ENCODE peak calls at places on chromosome 14, in four cellular contexts. U is GM12878, O is IMR-90, E is H1. K is an unnamed sample.

GRCh38 chr14:34049769-34050168 is 98.9 kb upstream of the EGLN3 start:
- DNase-seq in O (no peak), U (no peak), E (no peak), K (no peak)

GRCh38 chr14:34053666-34054065 is 102.8 kb upstream of the EGLN3 start:
- DNase-seq in U (no peak), E (no peak), O (no peak), K (no peak)

GRCh38 chr14:66038214-66038977 is 447.8 kb upstream of the CCDC196 start:
- DNase-seq in U (no peak), E (no peak), O (peak; percentile 0), K (no peak)

GRCh38 chr14:68233385-68233784 is 413.8 kb downstream of the RAD51B start:
- DNase-seq in E (no peak), O (no peak), U (no peak), K (no peak)

GRCh38 chr14:96095581-96096476 is 56.7 kb downstream of the C14orf132 start:
- DNase-seq in O (peak; percentile 92), E (no peak), U (no peak), K (no peak)

GRCh38 chr14:91392623-91393303 is 24.9 kb downstream of the CCDC88C start:
- DNase-seq in O (no peak), U (no peak), E (no peak), K (no peak)

GRCh38 chr14:73843296-73843695 is 8.3 kb upstream of the PTGR2 start:
- DNase-seq in O (no peak), E (no peak), U (no peak), K (no peak)

GRCh38 chr14:24032727-24033418 is 18.9 kb upstream of the CARMIL3 start:
- DNase-seq in E (no peak), O (peak; percentile 79), U (no peak), K (no peak)

GRCh38 chr14:91968280-91968679 is 20.8 kb upstream of the FBLN5 start:
- DNase-seq in O (no peak), E (no peak), U (no peak), K (no peak)

GRCh38 chr14:32635103-32635719 is 303.5 kb upstream of the NPAS3 start:
- DNase-seq in E (no peak), O (peak; percentile 57), U (no peak), K (no peak)

GRCh38 chr14:69928111-69928523 is 48.9 kb downstream of the SMOC1 start:
- DNase-seq in U (no peak), O (peak; percentile 89), E (no peak), K (no peak)

GRCh38 chr14:51539571-51540037 is 112.1 kb upstream of the FRMD6 start:
- DNase-seq in E (peak; percentile 51), O (peak; percentile 92), U (no peak), K (no peak)

GRCh38 chr14:52318057-52318456 is 3.9 kb downstream of the PTGER2 start:
- DNase-seq in O (no peak), U (no peak), E (no peak), K (no peak)

GRCh38 chr14:92659765-92660561 is 88.5 kb downstream of the LGMN start:
- DNase-seq in U (no peak), E (no peak), O (no peak), K (no peak)

GRCh38 chr14:83071888-83072501 is 1538.3 kb upstream of the SEL1L start:
- DNase-seq in U (peak; percentile 11), E (no peak), O (peak; percentile 19), K (no peak)

GRCh38 chr14:68364823-68365222 is 428.0 kb downstream of the ZFP36L1 start:
- DNase-seq in O (no peak), U (no peak), E (no peak), K (no peak)

GRCh38 chr14:44505588-44505987 is 1.5 kb downstream of the FSCB start:
- DNase-seq in O (no peak), E (no peak), U (no peak), K (no peak)

GRCh38 chr14:50758279-50758678 is 72.7 kb downstream of the NIN start:
- DNase-seq in U (no peak), E (no peak), O (no peak), K (no peak)

GRCh38 chr14:92103363-92103762 is 3.0 kb downstream of the ATXN3 start:
- DNase-seq in U (no peak), E (no peak), O (no peak), K (no peak)

GRCh38 chr14:65257405-65257804 is 155.1 kb upstream of the MAX start:
- DNase-seq in E (no peak), U (no peak), O (no peak), K (no peak)

GRCh38 chr14:70838076-70838475 is 28.8 kb upstream of the MAP3K9 start:
- DNase-seq in E (no peak), U (no peak), O (no peak), K (no peak)

GRCh38 chr14:43937001-43937400 is 570.1 kb downstream of the FSCB start:
- DNase-seq in E (no peak), O (no peak), U (no peak), K (no peak)

GRCh38 chr14:38206689-38207088 is 1.0 kb upstream of the SSTR1 start:
- DNase-seq in O (no peak), E (no peak), U (no peak), K (no peak)

GRCh38 chr14:54175298-54175942 is 218.8 kb upstream of the BMP4 start:
- DNase-seq in E (peak; percentile 23), U (peak; percentile 16), O (peak; percentile 73), K (peak; percentile 42)

GRCh38 chr14:54815016-54815415 is 87.6 kb downstream of the GCH1 start:
- DNase-seq in E (no peak), O (peak; percentile 20), U (no peak), K (no peak)

GRCh38 chr14:75572104-75572503 is 6.3 kb upstream of the FLVCR2 start:
- DNase-seq in U (no peak), E (no peak), O (no peak), K (no peak)

GRCh38 chr14:104319489-104320241 is 181.3 kb downstream of the KIF26A start:
- DNase-seq in U (no peak), E (no peak), O (no peak), K (no peak)
- TF ChIP-seq CHD1 in U (no peak), E (no peak), O (no peak), K (no peak)

GRCh38 chr14:102197317-102197850 is 57.7 kb downstream of the WDR20 start:
- DNase-seq in O (no peak), E (no peak), U (no peak), K (no peak)
- TF ChIP-seq CHD1 in O (no peak), E (no peak), U (no peak), K (no peak)

DNA sequence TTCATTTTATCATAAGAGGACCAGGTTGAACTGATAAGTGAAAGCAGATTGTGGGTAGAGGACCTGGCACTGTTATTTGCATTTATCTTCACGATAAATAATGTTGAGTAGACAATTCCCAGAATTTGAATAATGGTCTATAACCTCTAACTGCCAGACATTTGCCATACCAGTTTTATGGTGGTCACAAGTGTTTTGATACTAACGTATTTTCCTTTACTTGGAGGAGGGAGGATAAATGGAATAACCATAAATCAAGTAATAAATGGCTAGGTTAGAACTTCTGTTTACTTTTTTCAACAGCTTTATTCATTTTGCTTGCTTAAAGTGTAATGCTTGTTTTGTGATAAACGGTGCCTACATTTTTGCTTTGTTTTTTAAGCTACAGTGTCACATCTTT is 9.5 kb downstream of the PAX9 start:
- DNase-seq in U (no peak), O (no peak), E (no peak), K (no peak)
- TF ChIP-seq CHD1 in U (no peak), O (no peak), E (no peak), K (no peak)

GRCh38 chr14:20487402-20487742 is 18.0 kb upstream of the RNASE10 start:
- DNase-seq in O (no peak), E (no peak), U (no peak), K (no peak)
- TF ChIP-seq CHD1 in O (no peak), E (no peak), U (no peak), K (no peak)

DNA sequence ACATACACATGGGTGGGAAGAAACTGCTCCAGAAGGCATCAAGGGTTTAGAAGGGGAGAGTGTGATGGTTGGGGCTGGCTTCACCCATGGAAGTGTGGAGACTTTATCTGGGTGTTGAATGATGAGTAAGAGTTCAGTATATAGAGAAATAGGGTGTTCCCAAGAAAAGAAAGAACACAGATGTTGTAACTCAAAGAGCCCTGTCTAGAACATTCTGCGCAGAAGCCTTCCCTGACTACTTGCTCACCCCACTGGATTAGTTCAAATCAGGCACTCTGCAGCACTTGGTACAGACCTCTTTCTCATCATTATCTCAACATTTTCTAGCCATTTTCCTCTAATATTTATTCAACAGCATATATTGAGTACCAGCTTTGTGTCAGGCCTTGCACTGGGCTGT is 491.7 kb downstream of the SNAPC1 start:
- DNase-seq in U (no peak), E (no peak), O (no peak), K (no peak)
- TF ChIP-seq CHD1 in U (no peak), E (no peak), O (no peak), K (no peak)

DNA sequence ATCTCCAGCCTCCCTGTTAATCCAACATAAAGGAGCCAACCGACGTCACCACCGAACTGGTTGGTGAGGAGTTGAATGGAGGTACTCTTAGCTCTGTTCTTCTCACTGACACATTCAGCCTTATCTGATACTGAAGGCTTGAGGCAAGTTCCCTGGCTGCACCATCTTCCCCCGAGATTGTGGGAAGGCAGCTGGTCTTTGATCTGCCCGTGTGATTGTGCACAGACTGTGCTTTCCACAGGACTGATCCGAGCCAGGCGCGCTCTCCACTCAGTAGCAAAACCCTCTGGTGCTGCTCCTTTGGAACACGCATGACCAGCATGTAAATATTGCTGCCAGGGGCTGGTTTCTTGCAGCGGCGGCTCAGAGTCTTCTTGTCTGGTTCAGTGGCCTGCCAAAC is 30.1 kb upstream of the DLK1 start:
- DNase-seq in U (no peak), E (no peak), O (no peak), K (no peak)
- TF ChIP-seq CHD1 in U (no peak), E (no peak), O (no peak), K (no peak)